ENCODE peak calls at places on chromosome 4, in six cellular contexts. V is thyroid gland, U is memory B cell, N is globus pallidus, Q is H9, Y is substantia nigra. A is an unnamed sample.

GRCh38 chr4:107147864-107148263 is 111.8 kb upstream of the DKK2 start:
- DNase-seq in V (no peak), U (no peak), N (no peak), Q (no peak), Y (no peak), A (no peak)

GRCh38 chr4:22170353-22170752 is 221.8 kb upstream of the KCNIP4 start:
- DNase-seq in V (no peak), U (no peak), N (no peak), Q (no peak), Y (no peak), A (no peak)

GRCh38 chr4:85496933-85497332 is 22.0 kb downstream of the ARHGAP24 start:
- DNase-seq in V (no peak), U (no peak), N (no peak), Q (no peak), Y (no peak), A (no peak)

GRCh38 chr4:42151568-42152506 is 618 bp downstream of the BEND4 start:
- DNase-seq in V (peak; percentile 9), U (peak; percentile 56), N (no peak), Q (peak; percentile 94), Y (no peak), A (peak; percentile 44)

GRCh38 chr4:180698550-180698949 is 1544.7 kb upstream of the TENM3 start:
- DNase-seq in V (no peak), U (no peak), N (no peak), Q (no peak), Y (no peak), A (no peak)

GRCh38 chr4:42594880-42595279 is 62.0 kb downstream of the ATP8A1 start:
- DNase-seq in V (no peak), U (no peak), N (no peak), Q (no peak), Y (no peak), A (no peak)

GRCh38 chr4:3010577-3010976 is 47.2 kb downstream of the GRK4 start:
- DNase-seq in V (no peak), U (no peak), N (no peak), Q (no peak), Y (no peak), A (no peak)

GRCh38 chr4:78610546-78611214 is 59.1 kb downstream of the ANXA3 start:
- DNase-seq in V (no peak), U (no peak), N (no peak), Q (no peak), Y (no peak), A (peak; percentile 84)

GRCh38 chr4:8255698-8256441 is 13.7 kb upstream of the HTRA3 start:
- DNase-seq in V (no peak), U (no peak), N (no peak), Q (no peak), Y (no peak), A (no peak)

GRCh38 chr4:158163941-158164665 is 8.7 kb downstream of the GASK1B start:
- DNase-seq in V (no peak), U (no peak), N (no peak), Q (no peak), Y (no peak), A (no peak)

GRCh38 chr4:44985938-44986337 is 259.6 kb upstream of the GNPDA2 start:
- DNase-seq in V (no peak), U (no peak), N (no peak), Q (no peak), Y (no peak), A (no peak)

GRCh38 chr4:158065176-158065575 is 107.6 kb downstream of the GASK1B start:
- DNase-seq in V (no peak), U (no peak), N (no peak), Q (no peak), Y (no peak), A (no peak)

GRCh38 chr4:87033902-87034301 is 99.1 kb downstream of the AFF1 start:
- DNase-seq in V (peak; percentile 34), U (no peak), N (no peak), Q (peak; percentile 53), Y (no peak), A (no peak)

GRCh38 chr4:42892413-42892812 is at the start of gene GRXCR1:
- DNase-seq in V (no peak), U (no peak), N (no peak), Q (no peak), Y (no peak), A (no peak)

GRCh38 chr4:866761-867390 is 40.9 kb upstream of the CPLX1 start:
- DNase-seq in V (no peak), U (no peak), N (no peak), Q (no peak), Y (no peak), A (no peak)

GRCh38 chr4:189162073-189162789 is 778.4 kb upstream of the FRG1 start:
- DNase-seq in V (no peak), U (no peak), N (no peak), Q (peak; percentile 57), Y (no peak), A (no peak)

GRCh38 chr4:99413160-99413559 is 22.0 kb downstream of the ADH7 start:
- DNase-seq in V (no peak), U (no peak), N (no peak), Q (no peak), Y (no peak), A (no peak)

GRCh38 chr4:111400736-111401135 is 744.5 kb upstream of the FAM241A start:
- DNase-seq in V (peak; percentile 44), U (no peak), N (peak; percentile 91), Q (no peak), Y (peak; percentile 9), A (no peak)

GRCh38 chr4:680931-681645 is 6.7 kb downstream of the MYL5 start:
- DNase-seq in V (peak; percentile 68), U (no peak), N (no peak), Q (peak; percentile 77), Y (peak; percentile 24), A (no peak)

GRCh38 chr4:103892616-103893015 is 172.8 kb upstream of the TACR3 start:
- DNase-seq in V (no peak), U (no peak), N (no peak), Q (no peak), Y (no peak), A (no peak)

GRCh38 chr4:40918330-40918729 is 168.6 kb downstream of the NSUN7 start:
- DNase-seq in V (peak; percentile 83), U (no peak), N (no peak), Q (no peak), Y (peak; percentile 2), A (no peak)

GRCh38 chr4:134622194-134622593 is 420.6 kb upstream of the PABPC4L start:
- DNase-seq in V (no peak), U (no peak), N (no peak), Q (no peak), Y (no peak), A (no peak)

GRCh38 chr4:109671350-109671749 is 31.9 kb downstream of the CASP6 start:
- DNase-seq in V (no peak), U (no peak), N (no peak), Q (no peak), Y (no peak), A (no peak)

GRCh38 chr4:13860126-13860525 is 232.6 kb upstream of the BOD1L1 start:
- DNase-seq in V (no peak), U (no peak), N (peak; percentile 41), Q (no peak), Y (peak; percentile 3), A (no peak)

GRCh38 chr4:107631568-107631967 is 88.5 kb downstream of the PAPSS1 start:
- DNase-seq in V (no peak), U (no peak), N (no peak), Q (no peak), Y (no peak), A (no peak)

GRCh38 chr4:140609548-140610425 is 41.0 kb upstream of the UCP1 start:
- DNase-seq in V (peak; percentile 18), U (peak; percentile 36), N (peak; percentile 67), Q (no peak), Y (no peak), A (no peak)

GRCh38 chr4:142274137-142274536 is 572.0 kb downstream of the INPP4B start:
- DNase-seq in V (no peak), U (no peak), N (no peak), Q (no peak), Y (no peak), A (no peak)

A was measured in GF-D8.